ENCODE peak calls at places on chromosomes 13 and 19, in six cellular contexts. N is lower lobe of right lung, L is endodermal cell, F is RWPE1, M is heart left ventricle, D is OCI-LY7. Z is an unnamed sample.

GRCh38 chr13:110070511-110071120 is 236.3 kb downstream of the COL4A1 start:
- DNase-seq in N (no peak), L (no peak), F (peak; percentile 74), M (no peak), D (no peak), Z (no peak)

GRCh38 chr19:13961826-13962737 is 9.8 kb downstream of the DCAF15 start:
- DNase-seq in N (no peak), L (peak; percentile 86), F (no peak), M (peak; percentile 33), D (no peak), Z (no peak)

GRCh38 chr13:25945596-25945995 is 106.2 kb downstream of the SHISA2 start:
- DNase-seq in N (no peak), L (peak; percentile 17), F (no peak), M (no peak), D (no peak), Z (no peak)

GRCh38 chr19:51735759-51736449 is 12.1 kb upstream of the HAS1 start:
- DNase-seq in N (peak; percentile 87), L (no peak), F (no peak), M (peak; percentile 49), D (no peak), Z (peak; percentile 82)

GRCh38 chr13:46541210-46541609 is 11.8 kb upstream of the LRCH1 start:
- DNase-seq in N (no peak), L (no peak), F (no peak), M (no peak), D (no peak), Z (no peak)

GRCh38 chr13:32881074-32881791 is 135.0 kb upstream of the KL start:
- DNase-seq in N (no peak), L (no peak), F (peak; percentile 11), M (no peak), D (no peak), Z (no peak)

GRCh38 chr13:99215466-99215865 is 14.8 kb downstream of the UBAC2 start:
- DNase-seq in N (no peak), L (no peak), F (no peak), M (peak; percentile 34), D (no peak), Z (no peak)

GRCh38 chr19:13838943-13839192 is 38.1 kb upstream of the NANOS3 start:
- DNase-seq in N (peak; percentile 94), L (peak; percentile 58), F (no peak), M (no peak), D (no peak), Z (no peak)

GRCh38 chr19:38228491-38229439 is 4.7 kb upstream of the DPF1 start:
- DNase-seq in N (no peak), L (peak; percentile 88), F (no peak), M (peak; percentile 51), D (no peak), Z (no peak)

GRCh38 chr19:3762501-3763459 is at the start of gene MRPL54:
- DNase-seq in N (peak; percentile 100), L (peak; percentile 100), F (peak; percentile 99), M (peak; percentile 100), D (peak; percentile 99), Z (peak; percentile 100)

GRCh38 chr19:3760871-3761361 is 576 bp downstream of the APBA3 start:
- DNase-seq in N (no peak), L (no peak), F (no peak), M (no peak), D (peak; percentile 2), Z (no peak)

GRCh38 chr19:3759482-3760254 is 1.8 kb downstream of the APBA3 start:
- DNase-seq in N (no peak), L (no peak), F (no peak), M (no peak), D (no peak), Z (no peak)

GRCh38 chr19:3762130-3762473 is 380 bp upstream of the MRPL54 start:
- DNase-seq in N (no peak), L (no peak), F (no peak), M (no peak), D (no peak), Z (no peak)

GRCh38 chr19:3761382-3762129 is at the start of gene APBA3:
- DNase-seq in N (peak; percentile 93), L (peak; percentile 98), F (peak; percentile 90), M (peak; percentile 95), D (peak; percentile 94), Z (peak; percentile 96)
- TF ChIP-seq CTCF in N (peak; percentile 75), L (peak; percentile 76), F (peak; percentile 75), M (peak; percentile 81), D (peak; percentile 85), Z (peak; percentile 67)

DNA sequence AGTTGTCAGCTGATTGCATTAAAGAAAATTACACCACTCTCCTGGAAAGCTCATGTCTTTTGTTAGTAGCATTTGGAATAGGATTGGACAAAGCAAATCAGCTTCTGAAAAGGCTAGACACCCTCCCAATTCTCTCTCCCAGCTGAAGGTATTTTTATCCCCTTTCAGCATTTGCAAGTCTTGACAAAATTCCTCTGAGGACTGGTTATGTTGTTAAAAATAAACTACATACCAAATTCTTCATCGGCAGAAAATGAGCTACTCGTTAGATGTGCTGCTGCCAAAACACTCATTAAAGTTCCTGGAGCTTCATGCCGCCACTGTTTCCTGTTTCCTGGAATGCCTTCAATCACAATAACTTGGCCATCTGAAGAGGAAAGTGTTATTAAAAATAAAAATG is 37.1 kb downstream of the UTP14C start:
- DNase-seq in N (no peak), L (no peak), F (peak; percentile 13), M (no peak), D (no peak), Z (no peak)
- TF ChIP-seq CTCF in N (no peak), L (no peak), F (no peak), M (no peak), D (no peak), Z (no peak)

GRCh38 chr19:11284535-11284934 is 11.4 kb upstream of the TSPAN16 start:
- DNase-seq in N (no peak), L (no peak), F (no peak), M (no peak), D (no peak), Z (no peak)

GRCh38 chr19:11291415-11291814 is 4.5 kb upstream of the TSPAN16 start:
- DNase-seq in N (no peak), L (no peak), F (no peak), M (no peak), D (no peak), Z (no peak)

GRCh38 chr19:11288349-11288748 is 7.6 kb upstream of the TSPAN16 start:
- DNase-seq in N (no peak), L (no peak), F (peak; percentile 39), M (no peak), D (no peak), Z (no peak)

GRCh38 chr19:11281336-11282049 is 14.5 kb upstream of the TSPAN16 start:
- DNase-seq in N (no peak), L (no peak), F (no peak), M (no peak), D (no peak), Z (no peak)

DNA sequence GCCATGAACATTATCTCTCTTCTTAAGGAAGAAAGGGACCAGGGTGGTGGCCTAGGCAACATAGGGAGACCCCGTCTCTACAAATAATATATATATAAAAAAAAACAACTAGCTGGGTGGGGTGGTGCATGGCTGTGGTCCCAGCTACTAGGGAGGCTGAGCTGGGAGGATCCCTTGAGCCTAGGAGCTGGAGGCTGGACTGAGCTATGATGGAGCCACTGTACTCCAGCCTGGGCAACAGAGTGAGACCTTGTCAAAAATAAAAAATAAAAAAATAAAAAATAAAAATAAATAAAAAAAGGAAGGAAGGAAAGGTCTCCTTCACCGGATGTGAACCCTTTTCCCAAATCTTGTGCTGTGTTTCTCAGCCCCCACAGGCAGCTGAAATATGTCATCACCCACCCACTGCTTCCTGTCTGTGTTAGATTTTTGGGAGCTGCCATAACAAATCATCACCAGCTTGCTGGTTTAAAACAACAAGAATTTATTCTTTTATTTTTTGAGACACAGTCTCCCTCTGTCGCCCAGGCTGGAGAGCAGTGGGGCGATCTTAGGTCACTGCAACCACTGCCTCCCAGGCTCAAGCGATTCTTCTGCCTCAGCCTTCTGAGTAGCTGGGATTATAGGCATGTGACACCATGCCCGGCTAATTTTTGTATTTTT is 9.5 kb upstream of the TSPAN16 start:
- DNase-seq in N (no peak), L (no peak), F (no peak), M (peak; percentile 61), D (no peak), Z (no peak)
- TF ChIP-seq CTCF in N (peak; percentile 47), L (no peak), F (no peak), M (peak; percentile 45), D (no peak), Z (peak; percentile 50)

DNA sequence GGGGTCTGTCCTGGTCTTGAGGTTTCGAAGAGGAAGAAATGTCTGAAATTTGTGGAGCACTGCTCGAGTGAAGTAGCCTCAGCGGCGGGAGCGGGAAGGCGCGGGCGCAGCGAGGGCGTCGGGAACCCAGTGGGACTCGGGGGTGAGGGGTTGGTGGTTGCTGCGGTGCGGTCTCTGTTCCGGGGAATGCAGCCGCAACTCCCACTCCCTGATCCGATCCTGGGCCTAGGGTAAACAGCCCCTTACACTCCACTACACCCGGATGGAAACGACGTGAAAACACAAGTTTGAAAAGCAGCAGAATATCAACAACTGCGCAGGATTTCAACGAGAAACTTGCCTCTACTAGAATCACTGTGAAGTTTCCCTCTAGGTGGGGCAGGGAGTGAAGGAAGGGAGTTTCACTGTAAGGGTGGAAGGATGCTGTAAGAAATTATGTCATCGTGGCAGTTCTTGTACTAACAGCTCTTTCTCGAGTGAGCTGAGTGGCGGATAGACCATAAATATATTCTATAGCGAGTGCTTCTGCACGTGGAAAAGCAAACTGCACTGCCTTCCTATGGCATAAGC is 2.0 kb upstream of the KLF12 start:
- DNase-seq in N (no peak), L (no peak), F (peak; percentile 16), M (peak; percentile 25), D (peak; percentile 36), Z (peak; percentile 64)
- TF ChIP-seq CTCF in N (no peak), L (no peak), F (no peak), M (no peak), D (peak; percentile 25), Z (no peak)

DNA sequence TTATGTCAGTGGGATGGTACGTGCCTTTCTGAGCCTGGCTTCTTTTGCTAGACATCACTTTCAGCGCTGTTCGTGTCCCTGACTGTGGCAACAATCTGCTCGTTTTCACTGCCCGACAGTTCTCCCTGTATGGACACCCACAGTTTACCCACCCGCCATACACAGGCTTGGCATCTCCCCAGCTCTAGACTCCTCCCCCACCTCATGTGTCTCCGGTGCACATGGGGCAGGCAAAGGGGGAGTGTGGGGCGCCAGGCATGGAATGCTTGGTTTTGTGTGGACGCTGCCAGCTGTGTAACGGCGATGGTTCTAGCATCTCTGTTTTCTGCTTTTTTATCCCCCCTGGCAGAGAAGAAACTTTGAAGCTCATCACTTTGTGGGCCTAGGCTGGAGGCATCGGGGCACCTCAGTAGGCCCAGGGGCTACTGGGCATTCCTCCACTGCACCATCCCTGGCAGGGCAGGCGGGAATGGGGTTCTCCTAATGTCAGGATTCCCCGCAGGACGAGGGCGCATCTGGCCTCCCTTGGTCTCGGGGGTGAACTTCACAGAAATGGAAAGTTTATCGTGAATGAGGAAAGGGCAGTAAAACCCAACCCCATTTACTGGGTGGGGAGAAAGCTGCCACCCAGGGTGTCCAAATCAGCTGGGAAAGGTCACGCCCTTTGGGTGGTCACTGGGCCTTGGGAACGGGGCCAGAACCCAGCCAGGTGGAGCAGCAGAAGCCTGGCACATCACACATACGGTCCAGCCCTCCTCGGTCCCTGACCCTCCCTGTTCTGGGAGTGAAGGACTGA is 60.8 kb downstream of the CEBPG start:
- DNase-seq in N (peak; percentile 35), L (no peak), F (no peak), M (peak; percentile 14), D (no peak), Z (peak; percentile 55)
- TF ChIP-seq CTCF in N (no peak), L (no peak), F (no peak), M (no peak), D (no peak), Z (no peak)

Z was measured in upper lobe of right lung.